ENCODE peak calls at places on chromosome 11, in five cellular contexts. J is coronary artery, R is colonic mucosa, V is pancreas, I is endothelial cell. E is an unnamed sample.

GRCh38 chr11:108947654-108948570 is 283.0 kb downstream of the DDX10 start:
- DNase-seq in J (no peak), R (no peak), V (no peak), I (no peak), E (no peak)

GRCh38 chr11:78830277-78830676 is 255.6 kb upstream of the NARS2 start:
- DNase-seq in J (no peak), R (no peak), V (no peak), I (no peak), E (no peak)

GRCh38 chr11:94926271-94926625 is 47.1 kb downstream of the CWC15 start:
- DNase-seq in J (no peak), R (no peak), V (no peak), I (no peak), E (no peak)

GRCh38 chr11:35618497-35619029 is 303 bp downstream of the FJX1 start:
- DNase-seq in J (no peak), R (peak; percentile 20), V (no peak), I (no peak), E (no peak)

GRCh38 chr11:115942043-115942442 is 437.8 kb upstream of the CADM1 start:
- DNase-seq in J (no peak), R (no peak), V (no peak), I (no peak), E (no peak)

GRCh38 chr11:27861706-27862430 is 161.6 kb upstream of the BDNF start:
- DNase-seq in J (no peak), R (no peak), V (no peak), I (no peak), E (no peak)

GRCh38 chr11:34970480-34970879 is 54.1 kb downstream of the PDHX start:
- DNase-seq in J (no peak), R (no peak), V (no peak), I (no peak), E (no peak)

GRCh38 chr11:28679795-28680194 is 571.6 kb downstream of the METTL15 start:
- DNase-seq in J (no peak), R (no peak), V (no peak), I (no peak), E (no peak)

GRCh38 chr11:120952503-120953229 is 71.2 kb upstream of the TBCEL start:
- DNase-seq in J (no peak), R (peak; percentile 80), V (peak; percentile 88), I (peak; percentile 93), E (peak; percentile 66)

GRCh38 chr11:128888034-128888985 is 2.8 kb upstream of the KCNJ5 start:
- DNase-seq in J (no peak), R (no peak), V (no peak), I (no peak), E (no peak)

GRCh38 chr11:133545199-133545709 is 13.0 kb upstream of the OPCML start:
- DNase-seq in J (no peak), R (no peak), V (no peak), I (no peak), E (no peak)

GRCh38 chr11:110908401-110909106 is 196.3 kb upstream of the ARHGAP20 start:
- DNase-seq in J (no peak), R (no peak), V (no peak), I (no peak), E (no peak)

GRCh38 chr11:126442523-126442922 is 87.0 kb downstream of the ST3GAL4 start:
- DNase-seq in J (no peak), R (no peak), V (peak; percentile 41), I (no peak), E (no peak)

GRCh38 chr11:111707039-111707690 is 59.0 kb downstream of the PPP2R1B start:
- DNase-seq in J (no peak), R (peak; percentile 43), V (no peak), I (no peak), E (no peak)

GRCh38 chr11:60887531-60887930 is 18.9 kb downstream of the PRPF19 start:
- DNase-seq in J (no peak), R (peak; percentile 64), V (no peak), I (peak; percentile 62), E (no peak)

GRCh38 chr11:108958446-108959123 is 293.7 kb downstream of the DDX10 start:
- DNase-seq in J (no peak), R (no peak), V (no peak), I (no peak), E (no peak)

GRCh38 chr11:60918251-60918940 is 4.4 kb downstream of the TMEM109 start:
- DNase-seq in J (no peak), R (no peak), V (no peak), I (no peak), E (no peak)

GRCh38 chr11:47642099-47642855 is at the start of gene MTCH2:
- DNase-seq in J (peak; percentile 98), R (peak; percentile 97), V (peak; percentile 97), I (peak; percentile 95), E (peak; percentile 93)
- TF ChIP-seq CTCF in J (no peak), R (peak; percentile 21), V (peak; percentile 40), I (no peak), E (no peak)

GRCh38 chr11:6603287-6604080 is at the start of the genes ILK and RRP8:
- DNase-seq in J (peak; percentile 95), R (peak; percentile 93), V (peak; percentile 95), I (peak; percentile 92), E (peak; percentile 84)

GRCh38 chr11:6606471-6607189 is 3.1 kb downstream of the ILK start:
- DNase-seq in J (peak; percentile 97), R (peak; percentile 92), V (peak; percentile 91), I (peak; percentile 87), E (peak; percentile 70)

GRCh38 chr11:6602096-6602940 is 1.1 kb downstream of the RRP8 start:
- DNase-seq in J (peak; percentile 38), R (peak; percentile 17), V (no peak), I (peak; percentile 1), E (no peak)

GRCh38 chr11:6607190-6607635 is 3.6 kb downstream of the ILK start:
- DNase-seq in J (no peak), R (peak; percentile 12), V (no peak), I (no peak), E (no peak)

DNA sequence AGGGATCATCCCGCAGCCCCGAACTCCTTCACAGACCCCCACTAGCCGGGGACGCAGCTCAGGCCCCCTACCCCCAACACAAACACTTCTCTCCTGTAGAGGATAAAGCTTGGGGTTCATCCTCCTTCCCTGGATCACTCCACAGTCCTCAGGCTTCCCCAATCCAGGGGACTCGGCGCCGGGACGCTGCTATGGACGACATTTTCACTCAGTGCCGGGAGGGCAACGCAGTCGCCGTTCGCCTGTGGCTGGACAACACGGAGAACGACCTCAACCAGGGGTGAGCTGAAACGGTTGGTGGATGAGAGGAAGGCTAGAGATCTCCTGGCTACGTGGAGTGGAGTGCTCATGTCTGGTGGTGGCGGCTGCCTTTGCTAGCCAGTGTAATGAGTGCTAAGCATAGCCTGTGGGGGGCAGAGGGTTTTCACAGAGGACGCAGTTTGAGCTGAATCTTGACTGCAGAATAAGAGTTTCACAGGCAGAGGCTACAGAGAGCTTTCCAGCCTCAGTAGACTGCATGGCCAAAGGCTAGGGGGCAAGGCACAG is 580 bp downstream of the ILK start:
- DNase-seq in J (peak; percentile 81), R (peak; percentile 66), V (peak; percentile 71), I (peak; percentile 45), E (peak; percentile 54)
- TF ChIP-seq CTCF in J (no peak), R (no peak), V (no peak), I (no peak), E (no peak)

DNA sequence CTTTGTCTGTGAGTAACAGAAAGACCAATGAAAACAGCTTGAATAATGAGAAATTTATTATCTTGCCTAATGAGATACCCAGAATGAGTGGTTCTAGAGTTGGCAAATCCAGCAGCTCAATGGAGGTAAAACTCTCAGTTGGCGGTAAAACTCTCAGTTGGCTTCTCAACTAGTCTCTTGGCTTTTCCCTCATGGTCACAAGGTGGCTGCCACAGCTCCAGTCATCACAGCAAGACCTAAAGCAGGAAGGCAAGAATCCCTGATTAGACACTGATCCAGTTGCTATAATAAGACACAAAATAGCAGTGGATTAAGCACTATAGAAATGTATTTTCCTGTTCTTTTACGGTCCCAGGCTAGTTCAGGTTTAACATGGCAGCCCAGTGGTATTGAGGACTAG is 37.5 kb upstream of the TSPAN18 start:
- DNase-seq in J (no peak), R (no peak), V (no peak), I (no peak), E (no peak)
- TF ChIP-seq CTCF in J (no peak), R (no peak), V (no peak), I (no peak), E (no peak)

GRCh38 chr11:14359573-14360031 is 619 bp upstream of the RRAS2 start:
- DNase-seq in J (no peak), R (no peak), V (no peak), I (no peak), E (no peak)

GRCh38 chr11:14357843-14358728 is 897 bp downstream of the RRAS2 start:
- DNase-seq in J (peak; percentile 79), R (peak; percentile 70), V (peak; percentile 87), I (peak; percentile 74), E (peak; percentile 57)

GRCh38 chr11:14360976-14361375 is 2.0 kb upstream of the RRAS2 start:
- DNase-seq in J (no peak), R (no peak), V (no peak), I (no peak), E (no peak)

GRCh38 chr11:14356342-14356741 is 2.6 kb downstream of the RRAS2 start:
- DNase-seq in J (no peak), R (no peak), V (no peak), I (no peak), E (no peak)

GRCh38 chr11:14358729-14359439 is at the start of gene RRAS2:
- DNase-seq in J (peak; percentile 84), R (peak; percentile 82), V (peak; percentile 91), I (peak; percentile 80), E (peak; percentile 75)
- TF ChIP-seq CTCF in J (no peak), R (no peak), V (no peak), I (no peak), E (no peak)

E was measured in natural killer cell.